ENCODE peak calls at places on chromosomes 3 and 15, in nine cellular contexts. One of them, this sample, is unnamed.

GRCh38 chr3:196081834-196082470 is at the start of gene TFRC:
- DNase-seq in dorsolateral prefrontal cortex: peak
- DNase-seq in upper lobe of right lung: peak
- DNase-seq in heart left ventricle: peak
- DNase-seq in A549: peak
- DNase-seq in transverse colon: peak
- DNase-seq in spleen: peak
- DNase-seq in Calu3: peak
- DNase-seq in cardiac fibroblast: peak
- DNase-seq in this sample: peak

GRCh38 chr3:16013563-16013962 is 160.9 kb upstream of the GALNT15 start:
- DNase-seq in dorsolateral prefrontal cortex: no peak
- DNase-seq in upper lobe of right lung: no peak
- DNase-seq in heart left ventricle: no peak
- DNase-seq in A549: no peak
- DNase-seq in transverse colon: no peak
- DNase-seq in spleen: no peak
- DNase-seq in Calu3: no peak
- DNase-seq in cardiac fibroblast: peak
- DNase-seq in this sample: no peak

GRCh38 chr3:21979706-21980105 is 228.7 kb upstream of the ZNF385D start:
- DNase-seq in dorsolateral prefrontal cortex: no peak
- DNase-seq in upper lobe of right lung: no peak
- DNase-seq in heart left ventricle: no peak
- DNase-seq in A549: no peak
- DNase-seq in transverse colon: no peak
- DNase-seq in spleen: no peak
- DNase-seq in Calu3: no peak
- DNase-seq in cardiac fibroblast: peak
- DNase-seq in this sample: no peak

GRCh38 chr3:158991146-158991705 is 189.4 kb downstream of the MFSD1 start:
- DNase-seq in dorsolateral prefrontal cortex: no peak
- DNase-seq in upper lobe of right lung: peak
- DNase-seq in heart left ventricle: no peak
- DNase-seq in A549: no peak
- DNase-seq in transverse colon: peak
- DNase-seq in spleen: no peak
- DNase-seq in Calu3: peak
- DNase-seq in cardiac fibroblast: no peak
- DNase-seq in this sample: no peak

GRCh38 chr3:61666615-61667320 is 105.4 kb downstream of the PTPRG start:
- DNase-seq in dorsolateral prefrontal cortex: no peak
- DNase-seq in upper lobe of right lung: no peak
- DNase-seq in heart left ventricle: no peak
- DNase-seq in A549: no peak
- DNase-seq in transverse colon: no peak
- DNase-seq in spleen: no peak
- DNase-seq in Calu3: no peak
- DNase-seq in cardiac fibroblast: peak
- DNase-seq in this sample: no peak

GRCh38 chr15:83943043-83943442 is 289.1 kb downstream of the ADAMTSL3 start:
- DNase-seq in dorsolateral prefrontal cortex: no peak
- DNase-seq in upper lobe of right lung: no peak
- DNase-seq in heart left ventricle: no peak
- DNase-seq in A549: no peak
- DNase-seq in transverse colon: no peak
- DNase-seq in spleen: no peak
- DNase-seq in Calu3: no peak
- DNase-seq in cardiac fibroblast: peak
- DNase-seq in this sample: no peak

GRCh38 chr3:123986427-123986826 is 5.5 kb downstream of the ROPN1 start:
- DNase-seq in dorsolateral prefrontal cortex: no peak
- DNase-seq in upper lobe of right lung: no peak
- DNase-seq in heart left ventricle: no peak
- DNase-seq in A549: no peak
- DNase-seq in transverse colon: no peak
- DNase-seq in spleen: no peak
- DNase-seq in Calu3: no peak
- DNase-seq in cardiac fibroblast: no peak
- DNase-seq in this sample: no peak

GRCh38 chr3:185549111-185549510 is 3.3 kb downstream of the LIPH start:
- DNase-seq in dorsolateral prefrontal cortex: no peak
- DNase-seq in upper lobe of right lung: no peak
- DNase-seq in heart left ventricle: no peak
- DNase-seq in A549: peak
- DNase-seq in transverse colon: no peak
- DNase-seq in spleen: no peak
- DNase-seq in Calu3: peak
- DNase-seq in cardiac fibroblast: peak
- DNase-seq in this sample: no peak

GRCh38 chr3:183131186-183131585 is 31.3 kb downstream of the LAMP3 start:
- DNase-seq in dorsolateral prefrontal cortex: no peak
- DNase-seq in upper lobe of right lung: no peak
- DNase-seq in heart left ventricle: no peak
- DNase-seq in A549: no peak
- DNase-seq in transverse colon: no peak
- DNase-seq in spleen: no peak
- DNase-seq in Calu3: no peak
- DNase-seq in cardiac fibroblast: no peak
- DNase-seq in this sample: no peak

GRCh38 chr15:31262901-31263671 is 63.5 kb upstream of the KLF13 start:
- DNase-seq in dorsolateral prefrontal cortex: peak
- DNase-seq in upper lobe of right lung: peak
- DNase-seq in heart left ventricle: peak
- DNase-seq in A549: no peak
- DNase-seq in transverse colon: peak
- DNase-seq in spleen: peak
- DNase-seq in Calu3: no peak
- DNase-seq in cardiac fibroblast: peak
- DNase-seq in this sample: peak

GRCh38 chr15:22873204-22873701 is 34.8 kb downstream of the NIPA2 start:
- DNase-seq in dorsolateral prefrontal cortex: no peak
- DNase-seq in upper lobe of right lung: no peak
- DNase-seq in heart left ventricle: no peak
- DNase-seq in A549: no peak
- DNase-seq in transverse colon: no peak
- DNase-seq in spleen: peak
- DNase-seq in Calu3: no peak
- DNase-seq in cardiac fibroblast: peak
- DNase-seq in this sample: no peak

GRCh38 chr3:194570184-194570583 is 63.0 kb downstream of the TMEM44 start:
- DNase-seq in dorsolateral prefrontal cortex: no peak
- DNase-seq in upper lobe of right lung: no peak
- DNase-seq in heart left ventricle: no peak
- DNase-seq in A549: no peak
- DNase-seq in transverse colon: no peak
- DNase-seq in spleen: no peak
- DNase-seq in Calu3: no peak
- DNase-seq in cardiac fibroblast: no peak
- DNase-seq in this sample: no peak

GRCh38 chr15:65862682-65863081 is 6.6 kb upstream of the RAB11A start:
- DNase-seq in dorsolateral prefrontal cortex: no peak
- DNase-seq in upper lobe of right lung: no peak
- DNase-seq in heart left ventricle: no peak
- DNase-seq in A549: peak
- DNase-seq in transverse colon: peak
- DNase-seq in spleen: no peak
- DNase-seq in Calu3: peak
- DNase-seq in cardiac fibroblast: peak
- DNase-seq in this sample: peak

GRCh38 chr3:171791695-171792082 is 18.6 kb downstream of the PLD1 start:
- DNase-seq in dorsolateral prefrontal cortex: no peak
- DNase-seq in upper lobe of right lung: no peak
- DNase-seq in heart left ventricle: no peak
- DNase-seq in A549: no peak
- DNase-seq in transverse colon: no peak
- DNase-seq in spleen: no peak
- DNase-seq in Calu3: peak
- DNase-seq in cardiac fibroblast: peak
- DNase-seq in this sample: no peak

GRCh38 chr3:172506094-172506493 is 17.1 kb downstream of the TNFSF10 start:
- DNase-seq in dorsolateral prefrontal cortex: no peak
- DNase-seq in upper lobe of right lung: no peak
- DNase-seq in heart left ventricle: no peak
- DNase-seq in A549: no peak
- DNase-seq in transverse colon: no peak
- DNase-seq in spleen: no peak
- DNase-seq in Calu3: no peak
- DNase-seq in cardiac fibroblast: no peak
- DNase-seq in this sample: no peak

GRCh38 chr3:183122257-183122932 is 23.1 kb upstream of the MCCC1 start:
- DNase-seq in dorsolateral prefrontal cortex: no peak
- DNase-seq in upper lobe of right lung: no peak
- DNase-seq in heart left ventricle: no peak
- DNase-seq in A549: peak
- DNase-seq in transverse colon: no peak
- DNase-seq in spleen: no peak
- DNase-seq in Calu3: no peak
- DNase-seq in cardiac fibroblast: peak
- DNase-seq in this sample: no peak

GRCh38 chr3:127121221-127121647 is 71.7 kb upstream of the PRR23E start:
- DNase-seq in dorsolateral prefrontal cortex: no peak
- DNase-seq in upper lobe of right lung: peak
- DNase-seq in heart left ventricle: no peak
- DNase-seq in A549: no peak
- DNase-seq in transverse colon: no peak
- DNase-seq in spleen: no peak
- DNase-seq in Calu3: no peak
- DNase-seq in cardiac fibroblast: no peak
- DNase-seq in this sample: no peak

GRCh38 chr15:42921049-42921731 is 612 bp upstream of the TTBK2 start:
- DNase-seq in dorsolateral prefrontal cortex: peak
- DNase-seq in upper lobe of right lung: no peak
- DNase-seq in heart left ventricle: peak
- DNase-seq in A549: no peak
- DNase-seq in transverse colon: peak
- DNase-seq in spleen: peak
- DNase-seq in Calu3: no peak
- DNase-seq in cardiac fibroblast: peak
- DNase-seq in this sample: peak

GRCh38 chr3:45182915-45183881 is 37.0 kb upstream of the CDCP1 start:
- DNase-seq in dorsolateral prefrontal cortex: no peak
- DNase-seq in upper lobe of right lung: peak
- DNase-seq in heart left ventricle: no peak
- DNase-seq in A549: peak
- DNase-seq in transverse colon: peak
- DNase-seq in spleen: peak
- DNase-seq in Calu3: peak
- DNase-seq in cardiac fibroblast: peak
- DNase-seq in this sample: no peak

GRCh38 chr3:49803464-49804140 is 541 bp downstream of the INKA1 start:
- DNase-seq in dorsolateral prefrontal cortex: no peak
- DNase-seq in upper lobe of right lung: no peak
- DNase-seq in heart left ventricle: peak
- DNase-seq in A549: no peak
- DNase-seq in transverse colon: peak
- DNase-seq in spleen: peak
- DNase-seq in Calu3: no peak
- DNase-seq in cardiac fibroblast: no peak
- DNase-seq in this sample: peak
- TF ChIP-seq CTCF in dorsolateral prefrontal cortex: no peak
- TF ChIP-seq CTCF in upper lobe of right lung: no peak
- TF ChIP-seq CTCF in heart left ventricle: no peak
- TF ChIP-seq CTCF in A549: no peak
- TF ChIP-seq CTCF in transverse colon: peak
- TF ChIP-seq CTCF in spleen: no peak
- TF ChIP-seq CTCF in Calu3: no peak
- TF ChIP-seq CTCF in cardiac fibroblast: no peak
- TF ChIP-seq CTCF in this sample: no peak

DNA sequence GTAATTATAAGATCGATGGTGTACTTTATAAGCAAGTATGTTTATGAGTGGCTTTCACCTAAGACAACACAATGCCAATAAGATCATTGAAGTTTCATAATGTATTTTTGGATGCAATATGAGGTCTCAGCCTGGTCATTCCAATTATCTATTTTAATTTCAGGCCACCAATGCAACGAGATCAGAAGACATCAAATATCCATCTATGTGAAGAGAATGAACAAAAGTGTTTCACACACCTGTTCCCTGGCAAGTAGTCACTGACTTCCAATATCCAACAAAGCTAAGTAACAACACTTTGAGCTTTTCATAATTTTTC is 53.6 kb upstream of the TMCO5A start:
- DNase-seq in dorsolateral prefrontal cortex: no peak
- DNase-seq in upper lobe of right lung: no peak
- DNase-seq in heart left ventricle: no peak
- DNase-seq in A549: no peak
- DNase-seq in transverse colon: no peak
- DNase-seq in spleen: no peak
- DNase-seq in Calu3: no peak
- DNase-seq in cardiac fibroblast: no peak
- DNase-seq in this sample: no peak
- TF ChIP-seq CTCF in dorsolateral prefrontal cortex: no peak
- TF ChIP-seq CTCF in upper lobe of right lung: no peak
- TF ChIP-seq CTCF in heart left ventricle: no peak
- TF ChIP-seq CTCF in A549: no peak
- TF ChIP-seq CTCF in transverse colon: no peak
- TF ChIP-seq CTCF in spleen: no peak
- TF ChIP-seq CTCF in Calu3: no peak
- TF ChIP-seq CTCF in cardiac fibroblast: no peak
- TF ChIP-seq CTCF in this sample: peak

DNA sequence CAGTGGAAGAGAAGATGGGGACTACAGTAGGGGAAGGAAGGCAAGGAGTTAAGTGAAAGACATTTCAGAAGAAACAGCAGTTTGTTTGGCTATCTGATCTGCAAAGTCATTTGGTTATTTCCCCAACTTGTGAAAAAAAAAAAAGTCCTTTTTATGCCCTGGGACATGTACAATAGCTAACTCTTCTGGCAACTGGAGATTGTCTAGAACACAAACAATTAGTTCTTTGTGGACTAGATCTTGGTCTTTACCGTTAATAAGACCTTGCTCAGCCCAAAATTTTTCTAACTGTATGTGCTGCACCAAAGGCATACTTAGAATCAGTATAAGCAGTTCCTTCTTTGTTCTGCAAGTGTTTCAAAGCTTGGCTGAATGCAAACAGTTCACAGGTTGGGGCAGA is 103.5 kb upstream of the NECTIN3 start:
- DNase-seq in dorsolateral prefrontal cortex: no peak
- DNase-seq in upper lobe of right lung: no peak
- DNase-seq in heart left ventricle: no peak
- DNase-seq in A549: no peak
- DNase-seq in transverse colon: no peak
- DNase-seq in spleen: no peak
- DNase-seq in Calu3: no peak
- DNase-seq in cardiac fibroblast: no peak
- DNase-seq in this sample: no peak
- TF ChIP-seq CTCF in dorsolateral prefrontal cortex: no peak
- TF ChIP-seq CTCF in upper lobe of right lung: no peak
- TF ChIP-seq CTCF in heart left ventricle: no peak
- TF ChIP-seq CTCF in A549: no peak
- TF ChIP-seq CTCF in transverse colon: no peak
- TF ChIP-seq CTCF in spleen: no peak
- TF ChIP-seq CTCF in Calu3: no peak
- TF ChIP-seq CTCF in cardiac fibroblast: no peak
- TF ChIP-seq CTCF in this sample: no peak

DNA sequence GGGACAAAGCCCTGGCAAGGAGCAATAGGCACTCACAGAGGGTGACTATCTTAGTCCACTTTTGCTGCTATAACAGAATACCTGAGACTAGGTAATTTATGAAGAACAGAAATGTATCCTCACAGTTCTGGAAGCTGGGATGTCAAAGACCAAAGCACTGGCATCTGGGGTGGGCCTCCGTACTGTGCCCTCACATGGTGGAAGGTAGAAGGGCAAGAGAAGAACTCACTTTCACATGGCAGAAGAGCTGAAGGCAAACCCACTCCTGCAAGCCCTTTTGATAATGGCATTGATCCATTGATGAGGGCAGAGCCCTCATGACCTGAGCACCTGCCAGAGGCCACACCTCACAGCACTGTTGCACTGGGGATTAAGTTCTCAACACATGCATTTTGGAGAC is 173.4 kb upstream of the C2CD4B start:
- DNase-seq in dorsolateral prefrontal cortex: no peak
- DNase-seq in upper lobe of right lung: no peak
- DNase-seq in heart left ventricle: no peak
- DNase-seq in A549: no peak
- DNase-seq in transverse colon: no peak
- DNase-seq in spleen: no peak
- DNase-seq in Calu3: no peak
- DNase-seq in cardiac fibroblast: no peak
- DNase-seq in this sample: no peak
- TF ChIP-seq CTCF in dorsolateral prefrontal cortex: no peak
- TF ChIP-seq CTCF in upper lobe of right lung: no peak
- TF ChIP-seq CTCF in heart left ventricle: no peak
- TF ChIP-seq CTCF in A549: no peak
- TF ChIP-seq CTCF in transverse colon: no peak
- TF ChIP-seq CTCF in spleen: no peak
- TF ChIP-seq CTCF in Calu3: no peak
- TF ChIP-seq CTCF in cardiac fibroblast: no peak
- TF ChIP-seq CTCF in this sample: no peak

This sample was measured in activated CD8-positive, alpha-beta T cell treated with anti-CD3 and anti-CD28 coated beads for 36 hours.